ENCODE peak calls at places on chromosomes 12 and 14, in five cellular contexts. I, X, C, O and D are unnamed samples.
A peak's percentile ranks its signal among the peaks of the same experiment; 100 is the strongest.

GRCh38 chr14:53710615-53711014 is 246.0 kb downstream of the BMP4 start:
- DNase-seq in I (no peak), X (no peak), O (no peak), C (no peak), D (no peak)

GRCh38 chr14:54564799-54565235 is 2.1 kb upstream of the SAMD4A start:
- DNase-seq in X (no peak), O (no peak), C (peak; percentile 57), I (peak; percentile 74), D (no peak)

GRCh38 chr12:45914090-45914489 is 76.3 kb downstream of the SCAF11 start:
- DNase-seq in I (no peak), X (no peak), O (no peak), C (peak; percentile 59), D (peak; percentile 18)

GRCh38 chr14:95533822-95534221 is 1.0 kb upstream of the GLRX5 start:
- DNase-seq in X (no peak), I (no peak), C (no peak), O (peak; percentile 66), D (no peak)

GRCh38 chr14:78997811-78998210 is 827.6 kb downstream of the NRXN3 start:
- DNase-seq in O (no peak), X (no peak), I (no peak), C (peak; percentile 26), D (no peak)

GRCh38 chr14:50733479-50733878 is 65.4 kb upstream of the SAV1 start:
- DNase-seq in C (no peak), X (no peak), O (no peak), I (no peak), D (no peak)

GRCh38 chr12:76030378-76031080 is 1.0 kb downstream of the PHLDA1 start:
- DNase-seq in C (no peak), X (no peak), O (peak; percentile 63), I (peak; percentile 51), D (no peak)

GRCh38 chr12:113136128-113136989 is 798 bp upstream of the RASAL1 start:
- DNase-seq in X (no peak), C (no peak), I (no peak), O (no peak), D (no peak)

GRCh38 chr12:98594050-98594853 is 766 bp downstream of the SLC25A3 start:
- DNase-seq in I (no peak), X (peak; percentile 77), C (no peak), O (peak; percentile 81), D (no peak)